ENCODE peak calls at places on chromosomes 1 and 21, in six cellular contexts. One of them, this sample, is unnamed.

GRCh38 chr1:229624906-229625871 is 733 bp downstream of the TAF5L start:
- DNase-seq in activated naive CD8-positive, alpha-beta T cell treated with anti-CD3 and anti-CD28 coated beads for 36 hours: peak; percentile 67
- DNase-seq in fibroblast of villous mesenchyme: peak; percentile 60
- DNase-seq in CMK: peak; percentile 40
- DNase-seq in ovary: no peak
- DNase-seq in NCI-H446 treated with DMSO at 0.1 percent for 48 hours: no peak
- DNase-seq in this sample: peak; percentile 32

GRCh38 chr1:201970334-201971159 is 11.9 kb upstream of the RNPEP start:
- DNase-seq in activated naive CD8-positive, alpha-beta T cell treated with anti-CD3 and anti-CD28 coated beads for 36 hours: no peak
- DNase-seq in fibroblast of villous mesenchyme: peak; percentile 41
- DNase-seq in CMK: no peak
- DNase-seq in ovary: no peak
- DNase-seq in NCI-H446 treated with DMSO at 0.1 percent for 48 hours: no peak
- DNase-seq in this sample: no peak

GRCh38 chr1:86138746-86139145 is 17.8 kb downstream of the COL24A1 start:
- DNase-seq in activated naive CD8-positive, alpha-beta T cell treated with anti-CD3 and anti-CD28 coated beads for 36 hours: no peak
- DNase-seq in fibroblast of villous mesenchyme: no peak
- DNase-seq in CMK: peak; percentile 9
- DNase-seq in ovary: no peak
- DNase-seq in NCI-H446 treated with DMSO at 0.1 percent for 48 hours: no peak
- DNase-seq in this sample: no peak

GRCh38 chr21:41133896-41134522 is 34.0 kb upstream of the BACE2 start:
- DNase-seq in activated naive CD8-positive, alpha-beta T cell treated with anti-CD3 and anti-CD28 coated beads for 36 hours: no peak
- DNase-seq in fibroblast of villous mesenchyme: peak; percentile 31
- DNase-seq in CMK: no peak
- DNase-seq in ovary: no peak
- DNase-seq in NCI-H446 treated with DMSO at 0.1 percent for 48 hours: no peak
- DNase-seq in this sample: no peak

GRCh38 chr1:168224991-168225390 is 813 bp upstream of the SFT2D2 start:
- DNase-seq in activated naive CD8-positive, alpha-beta T cell treated with anti-CD3 and anti-CD28 coated beads for 36 hours: no peak
- DNase-seq in fibroblast of villous mesenchyme: no peak
- DNase-seq in CMK: no peak
- DNase-seq in ovary: no peak
- DNase-seq in NCI-H446 treated with DMSO at 0.1 percent for 48 hours: no peak
- DNase-seq in this sample: no peak

GRCh38 chr1:112359961-112360767 is 35.9 kb upstream of the CTTNBP2NL start:
- DNase-seq in activated naive CD8-positive, alpha-beta T cell treated with anti-CD3 and anti-CD28 coated beads for 36 hours: no peak
- DNase-seq in fibroblast of villous mesenchyme: peak; percentile 91
- DNase-seq in CMK: no peak
- DNase-seq in ovary: peak; percentile 72
- DNase-seq in NCI-H446 treated with DMSO at 0.1 percent for 48 hours: no peak
- DNase-seq in this sample: peak; percentile 84

GRCh38 chr1:177432897-177433296 is 262.1 kb downstream of the BRINP2 start:
- DNase-seq in activated naive CD8-positive, alpha-beta T cell treated with anti-CD3 and anti-CD28 coated beads for 36 hours: no peak
- DNase-seq in fibroblast of villous mesenchyme: no peak
- DNase-seq in CMK: no peak
- DNase-seq in ovary: no peak
- DNase-seq in NCI-H446 treated with DMSO at 0.1 percent for 48 hours: no peak
- DNase-seq in this sample: no peak

GRCh38 chr21:33042812-33043211 is 17.1 kb downstream of the OLIG2 start:
- DNase-seq in activated naive CD8-positive, alpha-beta T cell treated with anti-CD3 and anti-CD28 coated beads for 36 hours: no peak
- DNase-seq in fibroblast of villous mesenchyme: peak; percentile 53
- DNase-seq in CMK: no peak
- DNase-seq in ovary: no peak
- DNase-seq in NCI-H446 treated with DMSO at 0.1 percent for 48 hours: no peak
- DNase-seq in this sample: no peak

GRCh38 chr1:53071915-53072314 is 9.9 kb downstream of the PODN start:
- DNase-seq in activated naive CD8-positive, alpha-beta T cell treated with anti-CD3 and anti-CD28 coated beads for 36 hours: no peak
- DNase-seq in fibroblast of villous mesenchyme: no peak
- DNase-seq in CMK: no peak
- DNase-seq in ovary: no peak
- DNase-seq in NCI-H446 treated with DMSO at 0.1 percent for 48 hours: no peak
- DNase-seq in this sample: no peak

GRCh38 chr1:226355679-226356583 is 47.0 kb upstream of the LIN9 start:
- DNase-seq in activated naive CD8-positive, alpha-beta T cell treated with anti-CD3 and anti-CD28 coated beads for 36 hours: no peak
- DNase-seq in fibroblast of villous mesenchyme: no peak
- DNase-seq in CMK: no peak
- DNase-seq in ovary: peak; percentile 45
- DNase-seq in NCI-H446 treated with DMSO at 0.1 percent for 48 hours: peak; percentile 66
- DNase-seq in this sample: no peak